ENCODE peak calls at places on chromosomes 4 and X, in four cellular contexts. A is psoas muscle, V is adrenal gland, R is Panc1. B is an unnamed sample. For H3K27me3, the result is how much of the 10 kb centered on the place peaks cover.

GRCh38 chr4:147025042-147025441 is 79.4 kb upstream of the TTC29 start:
- DNase-seq in A (no peak), R (no peak), V (no peak), B (no peak)

GRCh38 chr4:128275351-128275750 is 12.3 kb downstream of the PGRMC2 start:
- DNase-seq in A (no peak), V (no peak), R (no peak), B (no peak)

GRCh38 chr4:16883816-16884215 is 14.6 kb downstream of the LDB2 start:
- DNase-seq in R (no peak), V (no peak), A (no peak), B (no peak)

GRCh38 chr4:81473086-81473396 is 1.3 kb upstream of the RASGEF1B start:
- DNase-seq in V (no peak), R (no peak), A (no peak), B (no peak)

GRCh38 chr4:154024097-154024496 is 235.2 kb upstream of the SFRP2 start:
- DNase-seq in A (no peak), V (no peak), R (no peak), B (no peak)

GRCh38 chr4:134544303-134544761 is 342.7 kb upstream of the PABPC4L start:
- DNase-seq in R (no peak), A (no peak), V (no peak), B (no peak)

GRCh38 chrX:50492720-50493119 is 22.1 kb upstream of the DGKK start:
- DNase-seq in R (no peak), V (no peak), A (no peak), B (no peak)

GRCh38 chr4:85577307-85577706 is 102.4 kb downstream of the ARHGAP24 start:
- DNase-seq in V (no peak), A (no peak), R (no peak), B (no peak)

GRCh38 chr4:73721419-73721818 is 18.9 kb upstream of the CXCL8 start:
- DNase-seq in R (no peak), V (no peak), A (no peak), B (no peak)

GRCh38 chr4:73853246-73853704 is at the start of gene PF4V1:
- DNase-seq in V (no peak), A (peak), R (no peak), B (peak)

GRCh38 chrX:41335590-41336331 is 1.8 kb downstream of the DDX3X start:
- DNase-seq in A (no peak), V (no peak), R (no peak), B (no peak)

GRCh38 chr4:81198151-81198550 is 16.9 kb downstream of the PRKG2 start:
- DNase-seq in V (no peak), R (no peak), A (no peak), B (no peak)

GRCh38 chr4:112526061-112526460 is 10.1 kb upstream of the NEUROG2 start:
- DNase-seq in A (no peak), R (no peak), V (no peak), B (no peak)

GRCh38 chr4:112522389-112522788 is 6.4 kb upstream of the NEUROG2 start:
- DNase-seq in R (no peak), A (no peak), V (no peak), B (no peak)

GRCh38 chr4:112523008-112523440 is 7.0 kb upstream of the NEUROG2 start:
- DNase-seq in V (no peak), R (no peak), A (no peak), B (peak)

GRCh38 chr4:112521123-112522116 is 5.4 kb upstream of the NEUROG2 start:
- DNase-seq in R (no peak), V (no peak), A (no peak), B (no peak)

GRCh38 chr4:112523764-112524505 is 8.0 kb upstream of the NEUROG2 start:
- DNase-seq in A (peak), V (no peak), R (no peak), B (peak)
- H3K27me3 ChIP-seq in A (half or more), V (half or more), R (under half), B (half or more)

DNA sequence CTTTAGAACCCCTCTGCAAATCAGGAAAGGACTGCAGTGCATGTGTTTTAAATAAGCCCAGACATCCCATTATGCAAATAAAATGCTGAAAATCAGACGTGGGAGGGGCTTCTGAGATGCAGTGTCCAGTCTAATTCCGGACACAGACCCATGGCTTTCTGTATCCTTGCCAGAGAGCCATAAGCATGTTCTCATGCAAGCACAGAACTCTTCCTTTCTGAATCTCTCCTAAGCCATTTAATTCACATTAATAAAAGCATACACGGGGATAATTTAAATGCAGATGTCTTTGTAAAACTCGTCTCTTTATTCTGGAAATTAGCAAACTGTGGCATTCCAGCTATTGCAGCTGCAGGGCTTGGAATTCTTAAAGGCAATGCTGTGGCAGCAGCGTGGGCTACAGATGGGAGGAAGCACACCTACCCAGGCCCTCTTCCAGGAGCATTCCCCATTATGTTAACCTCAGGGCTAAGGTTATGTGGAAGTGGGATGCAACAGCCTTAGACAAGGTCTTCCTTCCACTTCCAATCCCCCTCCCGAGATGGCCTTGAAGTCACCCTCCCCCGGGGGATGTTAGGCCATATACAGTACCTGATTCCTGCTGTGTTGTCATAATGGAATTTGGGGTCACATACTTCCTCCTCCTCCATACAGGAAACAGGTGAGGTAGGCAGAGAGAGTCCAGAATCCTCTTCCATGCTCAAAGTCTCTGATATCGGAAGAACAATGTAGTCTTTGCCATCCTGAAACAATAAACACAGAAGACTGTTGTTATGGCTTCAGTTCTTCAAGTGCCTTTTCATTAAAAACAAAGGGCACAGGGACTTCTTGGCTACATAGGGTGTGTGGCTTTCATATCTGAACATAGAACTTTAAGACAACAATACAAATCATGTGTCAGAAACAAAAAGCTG is 38.1 kb downstream of the KDR start:
- DNase-seq in V (no peak), A (no peak), R (no peak), B (no peak)
- H3K27ac ChIP-seq in V (no peak), A (no peak), R (no peak), B (no peak)

GRCh38 chrX:70554948-70555347 is 110.3 kb downstream of the DLG3 start:
- DNase-seq in V (no peak), A (no peak), R (no peak), B (no peak)

GRCh38 chrX:70554523-70554922 is 109.9 kb downstream of the DLG3 start:
- DNase-seq in A (no peak), R (no peak), V (no peak), B (no peak)

GRCh38 chrX:70552174-70552704 is 107.6 kb downstream of the DLG3 start:
- DNase-seq in R (no peak), A (no peak), V (no peak), B (no peak)

GRCh38 chrX:70553516-70553915 is 108.9 kb downstream of the DLG3 start:
- DNase-seq in R (no peak), V (no peak), A (no peak), B (no peak)

DNA sequence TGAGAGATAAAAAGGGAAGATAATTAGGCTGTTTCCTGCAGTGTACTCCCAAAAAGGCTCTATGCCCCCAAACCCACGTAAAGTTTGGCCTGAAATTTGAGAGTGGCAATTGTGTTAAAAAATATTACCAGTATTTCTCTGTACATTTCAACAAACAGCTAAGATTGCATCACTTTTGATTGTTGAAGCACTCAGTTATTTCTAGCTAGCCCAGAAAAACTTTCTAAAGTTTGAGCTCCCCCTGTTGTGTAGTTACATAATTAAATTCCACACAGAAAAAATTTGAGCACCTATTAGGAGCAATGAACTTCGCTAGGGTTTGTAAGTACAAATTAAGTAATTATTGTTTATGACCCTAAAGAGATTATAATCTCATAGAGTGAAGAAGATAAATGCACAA is 109.4 kb downstream of the DLG3 start:
- DNase-seq in V (no peak), R (no peak), A (no peak), B (no peak)
- TF ChIP-seq CTCF in V (peak), R (peak), A (no peak), B (no peak)

GRCh38 chrX:150308532-150309157 is 54.5 kb upstream of the MAMLD1 start:
- DNase-seq in V (no peak), R (no peak), A (no peak), B (no peak)
- H3K27me3 ChIP-seq in V (under half), R (under half), A (under half), B (under half)

GRCh38 chrX:101390664-101391525 is at the start of gene RPL36A:
- DNase-seq in V (peak), A (peak), R (peak), B (peak)
- H3K27ac ChIP-seq in V (no peak), A (peak), R (peak), B (peak)

B was measured in left lung.